ENCODE peak calls at places on chromosomes 4 and X, in four cellular contexts. K, F, C and B are unnamed samples.

GRCh38 chrX:106894392-106894909 is 8.7 kb downstream of the RIPPLY1 start:
- DNase-seq in K (peak; percentile 63), F (peak; percentile 62), C (peak; percentile 70), B (peak; percentile 59)

GRCh38 chrX:19046343-19047215 is 62.7 kb upstream of the PHKA2 start:
- DNase-seq in K (peak; percentile 38), F (no peak), C (no peak), B (no peak)

GRCh38 chr4:10875144-10875799 is 190.7 kb upstream of the CLNK start:
- DNase-seq in K (no peak), F (no peak), C (no peak), B (no peak)

GRCh38 chr4:40621592-40622512 is 7.8 kb downstream of the RBM47 start:
- DNase-seq in K (peak; percentile 93), F (no peak), C (no peak), B (no peak)

GRCh38 chr4:71184195-71184781 is 154.5 kb upstream of the SLC4A4 start:
- DNase-seq in K (peak; percentile 31), F (peak; percentile 38), C (peak; percentile 35), B (peak; percentile 17)

GRCh38 chrX:129772796-129773431 is 6.8 kb upstream of the SASH3 start:
- DNase-seq in K (no peak), F (no peak), C (no peak), B (no peak)

GRCh38 chr4:88177981-88178632 is 19.7 kb upstream of the ABCG2 start:
- DNase-seq in K (peak; percentile 86), F (no peak), C (no peak), B (no peak)

GRCh38 chr4:8110071-8110986 is 48.3 kb downstream of the ABLIM2 start:
- DNase-seq in K (peak; percentile 85), F (no peak), C (peak; percentile 60), B (peak; percentile 66)

GRCh38 chr4:10182446-10183424 is 66.1 kb upstream of the WDR1 start:
- DNase-seq in K (no peak), F (no peak), C (no peak), B (no peak)

GRCh38 chr4:91502365-91502764 is 801.4 kb upstream of the GRID2 start:
- DNase-seq in K (no peak), F (no peak), C (no peak), B (peak; percentile 8)

GRCh38 chr4:176794151-176794550 is 1.4 kb upstream of the VEGFC start:
- DNase-seq in K (peak; percentile 89), F (no peak), C (no peak), B (no peak)

GRCh38 chrX:15930585-15930984 is 76.0 kb upstream of the AP1S2 start:
- DNase-seq in K (peak; percentile 45), F (no peak), C (no peak), B (no peak)

GRCh38 chr4:65670331-65671031 is at the start of gene EPHA5:
- DNase-seq in K (peak; percentile 40), F (peak; percentile 81), C (peak; percentile 83), B (peak; percentile 67)
- TF ChIP-seq CTCF in K (peak; percentile 32), F (no peak), C (peak; percentile 23), B (no peak)

GRCh38 chr4:148143174-148143573 is 299.0 kb downstream of the NR3C2 start:
- DNase-seq in K (no peak), F (no peak), C (no peak), B (no peak)

GRCh38 chr4:148141536-148141935 is 300.7 kb downstream of the NR3C2 start:
- DNase-seq in K (no peak), F (no peak), C (no peak), B (no peak)

DNA sequence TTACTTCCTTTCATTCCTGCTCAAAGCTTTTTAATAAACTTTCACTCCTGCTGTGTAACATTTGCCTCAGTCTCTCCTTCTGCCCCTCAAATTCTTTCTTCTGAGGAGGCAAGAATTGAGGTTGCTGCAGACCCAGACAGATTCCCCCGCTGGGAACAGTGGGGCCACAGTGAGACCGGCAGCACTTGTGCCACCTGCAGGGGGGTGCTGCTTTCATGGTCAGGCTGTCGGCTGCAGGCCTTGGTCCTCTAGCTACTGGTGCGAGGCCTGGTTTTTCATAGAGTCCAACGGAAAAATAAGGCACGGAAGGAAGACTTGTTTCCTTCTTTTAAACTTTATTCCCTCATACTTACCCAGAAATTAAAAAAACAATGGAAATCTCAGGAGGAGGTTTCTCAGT is 296.7 kb downstream of the NR3C2 start:
- DNase-seq in K (no peak), F (no peak), C (no peak), B (no peak)
- TF ChIP-seq CTCF in K (no peak), F (no peak), C (no peak), B (no peak)

GRCh38 chrX:25022499-25023325 is 6.9 kb upstream of the ARX start:
- DNase-seq in K (no peak), F (no peak), C (peak; percentile 41), B (no peak)
- TF ChIP-seq CTCF in K (no peak), F (peak; percentile 35), C (peak; percentile 23), B (no peak)

GRCh38 chrX:121581885-121582284 is 534.5 kb downstream of the GLUD2 start:
- DNase-seq in K (peak; percentile 4), F (no peak), C (no peak), B (no peak)
- TF ChIP-seq CTCF in K (peak; percentile 38), F (no peak), C (no peak), B (no peak)

GRCh38 chr4:80259012-80259411 is 7.5 kb upstream of the FGF5 start:
- DNase-seq in K (no peak), F (no peak), C (no peak), B (no peak)

GRCh38 chr4:80255374-80256095 is 10.9 kb upstream of the FGF5 start:
- DNase-seq in K (peak; percentile 47), F (no peak), C (no peak), B (no peak)

GRCh38 chr4:80254114-80254513 is 12.3 kb upstream of the FGF5 start:
- DNase-seq in K (no peak), F (no peak), C (no peak), B (no peak)

GRCh38 chr4:80261989-80262600 is 4.4 kb upstream of the FGF5 start:
- DNase-seq in K (no peak), F (no peak), C (no peak), B (no peak)

DNA sequence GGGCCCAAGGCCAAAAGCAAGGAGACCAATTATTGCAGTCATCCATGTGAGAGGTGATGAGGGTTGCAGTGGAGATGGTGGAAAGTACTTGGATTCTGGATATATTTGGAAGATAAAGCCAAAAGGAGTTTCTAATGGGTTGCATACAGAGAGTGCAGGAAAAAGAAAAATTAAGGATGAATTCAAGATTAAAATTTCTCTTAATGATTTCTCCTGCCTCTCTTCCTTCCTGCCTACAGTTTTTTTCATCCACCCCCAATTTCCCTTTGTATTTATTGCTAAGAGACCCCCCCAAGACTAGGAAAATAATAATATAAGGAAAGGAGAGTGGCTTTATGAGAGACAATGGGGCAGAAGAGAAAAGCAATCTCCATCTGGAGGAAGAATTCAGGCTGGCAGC is 8.6 kb upstream of the FGF5 start:
- DNase-seq in K (no peak), F (no peak), C (no peak), B (no peak)
- TF ChIP-seq CTCF in K (no peak), F (no peak), C (no peak), B (no peak)

GRCh38 chrX:24387724-24388123 is 27.3 kb downstream of the SUPT20HL1 start:
- DNase-seq in K (no peak), F (no peak), C (no peak), B (no peak)

GRCh38 chrX:24391843-24392242 is 31.4 kb downstream of the SUPT20HL1 start:
- DNase-seq in K (no peak), F (no peak), C (no peak), B (no peak)

GRCh38 chrX:24392709-24393108 is 32.3 kb downstream of the SUPT20HL1 start:
- DNase-seq in K (no peak), F (no peak), C (no peak), B (no peak)

GRCh38 chrX:24395775-24396174 is 35.3 kb downstream of the SUPT20HL1 start:
- DNase-seq in K (peak; percentile 68), F (peak; percentile 30), C (peak; percentile 56), B (peak; percentile 49)

DNA sequence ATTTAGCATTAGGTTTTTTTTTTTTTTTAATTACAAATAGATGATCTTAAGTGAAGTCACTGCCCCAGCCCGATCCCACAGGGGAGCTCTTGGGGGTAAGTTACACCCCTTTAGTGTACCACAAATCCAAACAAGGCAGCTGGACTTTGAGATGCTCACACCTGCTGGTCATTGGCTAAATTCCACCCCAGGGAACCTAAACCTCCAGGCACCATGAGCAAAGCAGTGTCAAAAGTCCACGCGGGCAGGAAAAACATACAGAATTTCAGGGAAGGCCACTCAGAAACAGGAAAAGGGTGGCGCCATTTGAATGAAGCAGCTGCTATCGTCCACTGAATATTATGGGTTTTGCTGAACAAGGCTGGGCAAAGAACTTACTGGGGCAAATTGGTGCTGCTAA is 30.9 kb downstream of the SUPT20HL1 start:
- DNase-seq in K (no peak), F (no peak), C (no peak), B (no peak)
- TF ChIP-seq CTCF in K (no peak), F (no peak), C (no peak), B (no peak)

DNA sequence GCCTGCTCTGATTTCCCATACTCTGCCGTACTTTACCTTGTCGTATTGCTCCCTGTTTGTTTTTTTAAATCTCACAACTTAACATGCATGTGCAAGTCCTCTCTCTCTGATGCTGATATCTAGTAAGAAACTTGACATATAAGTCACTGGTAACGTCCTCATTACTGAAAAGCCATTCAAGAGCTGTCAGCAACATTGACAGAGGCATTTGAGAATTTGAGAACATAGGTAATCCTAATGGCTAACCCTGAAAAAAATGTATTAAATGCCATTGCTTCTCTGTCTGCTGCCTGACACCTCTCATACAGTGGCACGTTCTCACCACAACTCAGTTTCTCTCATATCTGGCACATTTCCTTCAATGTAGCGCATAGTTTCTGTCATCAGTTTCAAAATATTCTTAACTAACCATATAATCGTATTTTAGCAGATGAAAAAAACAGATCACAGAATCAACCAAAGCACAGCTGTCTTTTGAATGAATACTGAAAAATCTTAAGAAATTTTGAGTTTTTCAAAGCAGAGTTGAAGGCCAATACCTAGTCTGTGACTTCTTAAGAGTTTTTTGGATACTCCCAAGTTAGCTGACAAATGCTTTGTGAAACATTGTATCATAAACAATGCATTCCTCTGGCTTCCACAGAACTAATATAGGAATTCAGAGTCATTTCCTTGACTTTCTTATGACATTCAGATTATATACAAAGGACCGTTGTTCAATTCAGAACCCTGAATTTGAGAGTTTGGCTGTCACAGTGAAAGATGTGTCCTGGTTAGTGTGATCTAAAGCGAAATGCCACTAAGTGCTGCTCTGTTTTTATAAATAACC is 996.4 kb downstream of the C4orf33 start:
- DNase-seq in K (no peak), F (no peak), C (no peak), B (no peak)
- TF ChIP-seq CTCF in K (no peak), F (no peak), C (no peak), B (no peak)

GRCh38 chr4:145840162-145840768 is 98.4 kb downstream of the ZNF827 start:
- DNase-seq in K (peak; percentile 33), F (peak; percentile 30), C (no peak), B (no peak)
- TF ChIP-seq CTCF in K (peak; percentile 55), F (peak; percentile 67), C (no peak), B (peak; percentile 39)